ENCODE peak calls at places on chromosomes 13 and 19, in ten cellular contexts. X is CD4-positive, alpha-beta T cell; O is nephron progenitor cell; P is A549; G is breast epithelium; W is GM12864; R is Caco-2; C is AG09309; J is SK-N-SH; Y is Calu3. N is an unnamed sample.

GRCh38 chr19:13068064-13068807 is 34.4 kb downstream of the LYL1 start:
- DNase-seq in O (no peak), R (no peak), C (no peak), G (no peak), Y (no peak), P (no peak), X (no peak), W (no peak), J (no peak), N (no peak)

GRCh38 chr19:31255863-31256600 is 93.2 kb downstream of the TSHZ3 start:
- DNase-seq in R (no peak), O (no peak), G (no peak), C (no peak), W (no peak), P (no peak), Y (no peak), J (no peak), X (no peak), N (no peak)

GRCh38 chr13:104961246-104961645 is 1574.2 kb downstream of the EFNB2 start:
- DNase-seq in C (no peak), W (no peak), X (no peak), O (no peak), P (no peak), R (no peak), J (no peak), Y (no peak), G (no peak), N (no peak)

GRCh38 chr13:66312312-66313087 is 917.6 kb downstream of the PCDH9 start:
- DNase-seq in W (no peak), Y (no peak), J (no peak), C (peak; percentile 27), X (no peak), R (peak; percentile 30), G (no peak), P (peak; percentile 17), O (no peak), N (no peak)

GRCh38 chr13:79519252-79519651 is 38.3 kb downstream of the NDFIP2 start:
- DNase-seq in G (no peak), J (no peak), Y (no peak), C (no peak), X (no peak), R (no peak), W (no peak), P (no peak), O (no peak), N (no peak)

GRCh38 chr13:99197257-99197651 is 3.4 kb upstream of the UBAC2 start:
- DNase-seq in R (no peak), J (no peak), P (no peak), G (no peak), W (no peak), O (no peak), X (no peak), C (no peak), Y (no peak), N (no peak)

GRCh38 chr19:39187552-39187943 is 9.2 kb upstream of the NCCRP1 start:
- DNase-seq in C (no peak), J (no peak), R (no peak), Y (no peak), P (no peak), X (no peak), W (no peak), O (no peak), G (no peak), N (no peak)

GRCh38 chr19:45822716-45823115 is 7.6 kb upstream of the RSPH6A start:
- DNase-seq in R (no peak), P (no peak), O (no peak), Y (no peak), C (no peak), J (no peak), W (no peak), G (no peak), X (no peak), N (no peak)

GRCh38 chr19:4993683-4994082 is 24.8 kb downstream of the KDM4B start:
- DNase-seq in X (no peak), G (no peak), O (no peak), J (no peak), W (no peak), C (no peak), P (no peak), R (no peak), Y (no peak), N (no peak)

GRCh38 chr13:44108345-44108858 is 228.7 kb downstream of the LACC1 start:
- DNase-seq in R (peak; percentile 91), Y (peak; percentile 46), P (peak; percentile 21), J (no peak), X (no peak), W (no peak), G (peak; percentile 54), O (no peak), C (no peak), N (no peak)

DNA sequence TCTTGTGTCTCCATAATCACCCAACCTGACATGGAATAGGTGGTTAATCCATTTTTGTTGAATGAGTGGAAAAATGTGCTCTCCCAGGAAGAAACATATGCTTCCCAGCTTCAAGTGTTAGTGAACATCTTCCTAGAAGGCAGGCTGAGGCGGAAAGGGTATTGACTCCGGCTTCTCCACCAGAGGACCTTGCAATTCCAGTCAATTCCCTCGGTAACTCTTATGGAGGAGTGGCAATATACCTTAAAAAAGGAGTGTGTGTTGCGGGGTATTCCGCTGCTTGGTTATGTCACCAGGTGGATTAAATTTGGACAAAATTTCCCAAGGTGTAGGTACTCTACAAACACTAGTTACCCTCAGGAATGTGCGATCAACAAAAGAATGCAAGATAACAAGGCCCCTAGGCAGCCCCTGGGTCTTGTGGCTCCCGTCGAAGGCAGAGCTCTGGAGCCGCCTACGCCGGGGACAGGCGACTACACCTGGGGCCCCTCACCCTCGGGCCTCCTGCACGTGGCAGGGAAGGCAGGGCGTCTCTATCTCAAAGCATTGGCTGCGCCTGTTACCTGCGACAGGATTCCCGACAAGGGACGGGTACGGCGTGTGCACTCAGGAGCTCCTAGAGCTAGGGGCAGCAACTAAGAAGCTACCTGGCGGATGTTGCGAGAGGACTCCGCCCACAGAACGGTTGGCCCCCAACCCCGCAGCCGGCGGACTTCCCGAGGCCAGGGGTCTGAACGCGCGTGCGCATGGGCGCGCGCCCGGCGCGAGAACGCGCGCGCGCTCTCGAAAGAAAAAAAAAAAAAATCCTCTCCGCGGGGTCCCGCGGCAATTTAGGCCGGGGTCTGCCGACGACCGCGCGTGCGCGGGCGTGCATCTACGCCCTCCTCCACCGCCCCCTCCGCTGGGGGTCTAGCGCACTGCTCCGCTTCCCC is at the start of gene WDR87:
- DNase-seq in W (no peak), G (peak; percentile 54), X (peak; percentile 57), C (no peak), Y (peak; percentile 77), P (peak; percentile 73), O (peak; percentile 83), R (peak; percentile 94), J (peak; percentile 95), N (peak; percentile 82)
- TF ChIP-seq CTCF in W (no peak), G (no peak), X (no peak), C (no peak), Y (no peak), P (peak; percentile 23), O (no peak), R (no peak), J (no peak), N (peak; percentile 2)

GRCh38 chr19:42199440-42200115 is 17.9 kb downstream of the DEDD2 start:
- DNase-seq in C (no peak), W (peak; percentile 66), P (no peak), J (no peak), O (no peak), Y (no peak), G (no peak), R (no peak), X (peak; percentile 44), N (no peak)
- TF ChIP-seq CTCF in C (no peak), W (peak; percentile 68), P (no peak), J (no peak), O (no peak), Y (no peak), G (no peak), R (no peak), X (peak; percentile 10), N (no peak)

GRCh38 chr13:38635030-38635429 is 51.8 kb upstream of the FREM2 start:
- DNase-seq in R (no peak), G (no peak), X (no peak), O (no peak), Y (no peak), P (no peak), C (no peak), W (no peak), J (no peak), N (no peak)
- TF ChIP-seq CTCF in R (peak; percentile 46), G (no peak), X (no peak), O (no peak), Y (no peak), P (no peak), C (no peak), W (no peak), J (no peak), N (no peak)

GRCh38 chr19:58468216-58468839 is 1.4 kb downstream of the ZNF324 start:
- DNase-seq in X (no peak), W (no peak), J (no peak), R (no peak), Y (no peak), O (no peak), P (no peak), C (no peak), G (no peak), N (no peak)

GRCh38 chr19:58466089-58466759 is 656 bp upstream of the ZNF324 start:
- DNase-seq in O (no peak), X (no peak), J (no peak), G (no peak), P (peak; percentile 58), W (no peak), Y (no peak), R (no peak), C (no peak), N (no peak)

GRCh38 chr19:58471736-58472135 is 4.4 kb upstream of the ZNF446 start:
- DNase-seq in R (no peak), O (no peak), Y (no peak), P (no peak), X (no peak), J (peak; percentile 11), G (no peak), W (no peak), C (no peak), N (no peak)

GRCh38 chr19:58469241-58470013 is 2.5 kb downstream of the ZNF324 start:
- DNase-seq in X (no peak), G (no peak), Y (no peak), P (no peak), J (peak; percentile 5), C (no peak), O (no peak), W (no peak), R (no peak), N (no peak)

DNA sequence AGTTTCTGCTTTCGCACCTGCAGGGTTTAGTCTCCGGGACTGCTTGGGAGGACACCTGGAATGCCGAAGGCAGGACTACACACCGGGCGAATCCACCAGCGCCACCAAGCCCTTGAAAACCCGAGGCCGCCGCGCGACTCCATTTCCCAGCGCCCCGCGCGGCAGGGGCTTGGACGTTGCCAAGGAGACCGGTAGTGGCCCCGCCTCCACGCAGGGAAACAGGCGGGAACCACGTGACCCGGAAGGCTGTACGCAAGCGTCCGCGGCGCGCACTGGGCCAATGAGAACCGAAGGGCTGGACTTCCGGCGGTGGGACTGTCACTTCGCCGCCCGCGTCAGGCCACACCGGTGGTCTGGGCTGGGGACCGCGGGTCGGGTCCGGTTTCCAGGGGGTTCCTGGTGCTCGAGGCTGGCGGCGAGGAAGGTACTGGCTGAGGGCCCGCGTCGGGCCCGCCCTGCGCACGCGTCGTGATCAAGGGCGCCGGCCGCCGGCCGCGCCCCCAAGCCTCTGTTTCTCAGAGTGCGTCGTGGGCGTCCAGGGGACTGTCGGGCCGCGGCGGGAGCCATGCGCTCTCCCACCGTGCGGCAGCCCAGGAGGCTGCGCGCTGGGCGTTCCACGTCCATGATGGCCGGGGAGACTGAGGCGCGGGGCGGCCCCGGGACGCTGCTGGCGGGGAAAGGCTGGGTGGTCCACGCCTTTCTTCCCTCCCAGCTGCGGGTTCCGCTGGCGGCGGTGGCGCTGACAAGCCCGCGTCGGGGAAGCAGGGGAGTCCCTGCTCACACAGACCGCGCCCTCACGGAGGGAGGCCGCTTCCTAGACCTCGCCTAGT is at the start of gene ZNF324:
- DNase-seq in G (peak; percentile 99), R (peak; percentile 98), C (peak; percentile 69), J (peak; percentile 99), W (peak; percentile 84), P (peak; percentile 99), O (peak; percentile 99), X (peak; percentile 97), Y (peak; percentile 99), N (peak; percentile 97)
- TF ChIP-seq CTCF in G (no peak), R (peak; percentile 2), C (no peak), J (no peak), W (no peak), P (no peak), O (no peak), X (no peak), Y (no peak), N (no peak)

N was measured in WERI-Rb-1.